ENCODE peak calls at places on chromosomes 1 and 21, in four cellular contexts. E is GM12878, Z is K562, X is HepG2. O is an unnamed sample.

GRCh38 chr1:245079021-245079609 is 75.7 kb upstream of the KIF26B start:
- DNase-seq in X (peak; percentile 29), Z (no peak), E (no peak), O (peak; percentile 77)

GRCh38 chr1:187167555-187167954 is 338.8 kb downstream of the PLA2G4A start:
- DNase-seq in Z (no peak), E (no peak), X (no peak), O (no peak)

GRCh38 chr1:184563308-184563707 is 176.5 kb downstream of the C1orf21 start:
- DNase-seq in X (no peak), E (no peak), Z (no peak), O (peak; percentile 40)

GRCh38 chr1:154148787-154149186 is 6.1 kb downstream of the NUP210L start:
- DNase-seq in E (peak; percentile 36), X (no peak), Z (no peak), O (peak; percentile 47)

GRCh38 chr1:201562257-201562656 is 23.3 kb downstream of the NAV1 start:
- DNase-seq in Z (no peak), E (no peak), X (no peak), O (peak; percentile 96)

GRCh38 chr1:41802532-41803501 is 115.9 kb downstream of the HIVEP3 start:
- DNase-seq in X (no peak), Z (no peak), E (peak; percentile 85), O (no peak)

GRCh38 chr1:117371436-117372151 is 4.3 kb downstream of the MAN1A2 start:
- DNase-seq in Z (no peak), E (no peak), X (no peak), O (peak; percentile 39)

GRCh38 chr1:242205622-242206489 is 207.0 kb upstream of the MAP1LC3C start:
- DNase-seq in E (no peak), X (no peak), Z (no peak), O (no peak)

GRCh38 chr1:81760487-81761097 is 40.1 kb upstream of the ADGRL2 start:
- DNase-seq in Z (no peak), X (no peak), E (no peak), O (peak; percentile 45)

GRCh38 chr1:204728456-204728855 is 42.9 kb upstream of the LRRN2 start:
- DNase-seq in Z (no peak), E (no peak), X (no peak), O (no peak)

GRCh38 chr1:15035236-15035635 is 118.3 kb upstream of the TMEM51 start:
- DNase-seq in X (no peak), E (no peak), Z (no peak), O (no peak)

GRCh38 chr1:39395357-39395831 is 96.0 kb upstream of the BMP8A start:
- DNase-seq in X (peak; percentile 21), Z (no peak), E (no peak), O (peak; percentile 90)

GRCh38 chr1:191151321-191151807 is 673.7 kb upstream of the BRINP3 start:
- DNase-seq in E (no peak), X (no peak), Z (no peak), O (no peak)

GRCh38 chr1:181981821-181982220 is 79.7 kb downstream of the ZNF648 start:
- DNase-seq in X (no peak), E (no peak), Z (no peak), O (no peak)

GRCh38 chr1:25640646-25641328 is 24.2 kb downstream of the MAN1C1 start:
- DNase-seq in Z (no peak), E (no peak), X (no peak), O (no peak)

GRCh38 chr1:44460107-44460885 is 55.2 kb downstream of the RNF220 start:
- DNase-seq in Z (no peak), X (no peak), E (no peak), O (no peak)

GRCh38 chr1:24117722-24118409 is 5.9 kb upstream of the MYOM3 start:
- DNase-seq in E (no peak), Z (no peak), X (peak; percentile 54), O (peak; percentile 40)

GRCh38 chr21:35066824-35067223 is 17.7 kb upstream of the RUNX1 start:
- DNase-seq in Z (no peak), E (no peak), X (no peak), O (no peak)

GRCh38 chr1:20481158-20481617 is 4.8 kb downstream of the CAMK2N1 start:
- DNase-seq in Z (no peak), E (no peak), X (peak; percentile 69), O (peak; percentile 31)

GRCh38 chr1:208225954-208226937 is 17.9 kb downstream of the PLXNA2 start:
- DNase-seq in E (no peak), X (no peak), Z (peak; percentile 33), O (no peak)

GRCh38 chr1:28031173-28031572 is 57.2 kb downstream of the EYA3 start:
- DNase-seq in X (no peak), E (no peak), Z (no peak), O (peak; percentile 27)

GRCh38 chr21:45833437-45833836 is 148.1 kb upstream of the COL6A1 start:
- DNase-seq in X (no peak), Z (no peak), E (no peak), O (no peak)

GRCh38 chr1:165403835-165404482 is 41.0 kb downstream of the RXRG start:
- DNase-seq in Z (peak; percentile 39), X (peak; percentile 58), E (no peak), O (no peak)

GRCh38 chr1:46558141-46558963 is 6.9 kb upstream of the KNCN start:
- DNase-seq in E (no peak), Z (no peak), X (no peak), O (no peak)

GRCh38 chr1:174090476-174090875 is 68.3 kb upstream of the RC3H1 start:
- DNase-seq in E (no peak), X (no peak), Z (no peak), O (no peak)

GRCh38 chr1:54516249-54516920 is 31.6 kb upstream of the ACOT11 start:
- DNase-seq in E (no peak), Z (no peak), X (peak; percentile 20), O (peak; percentile 8)

GRCh38 chr1:24864409-24864808 is 65.7 kb downstream of the RUNX3 start:
- DNase-seq in Z (no peak), X (peak; percentile 75), E (no peak), O (no peak)

GRCh38 chr1:198287916-198288315 is 131.1 kb downstream of the NEK7 start:
- DNase-seq in Z (no peak), X (no peak), E (no peak), O (no peak)

GRCh38 chr21:35316933-35317332 is 267.8 kb upstream of the RUNX1 start:
- DNase-seq in Z (no peak), E (no peak), X (no peak), O (peak; percentile 86)

GRCh38 chr21:46295996-46296752 is 10.0 kb downstream of the YBEY start:
- DNase-seq in X (peak; percentile 91), Z (peak; percentile 68), E (no peak), O (peak; percentile 32)

GRCh38 chr1:235278233-235278914 is 49.6 kb downstream of the ARID4B start:
- DNase-seq in Z (no peak), X (no peak), E (no peak), O (no peak)

GRCh38 chr1:235280467-235280866 is 47.5 kb downstream of the ARID4B start:
- DNase-seq in E (no peak), Z (no peak), X (no peak), O (no peak)

GRCh38 chr1:235278915-235279292 is 49.1 kb downstream of the ARID4B start:
- DNase-seq in E (no peak), X (no peak), Z (no peak), O (no peak)

GRCh38 chr1:235277709-235278108 is 50.3 kb downstream of the ARID4B start:
- DNase-seq in E (no peak), Z (no peak), X (no peak), O (peak; percentile 4)

DNA sequence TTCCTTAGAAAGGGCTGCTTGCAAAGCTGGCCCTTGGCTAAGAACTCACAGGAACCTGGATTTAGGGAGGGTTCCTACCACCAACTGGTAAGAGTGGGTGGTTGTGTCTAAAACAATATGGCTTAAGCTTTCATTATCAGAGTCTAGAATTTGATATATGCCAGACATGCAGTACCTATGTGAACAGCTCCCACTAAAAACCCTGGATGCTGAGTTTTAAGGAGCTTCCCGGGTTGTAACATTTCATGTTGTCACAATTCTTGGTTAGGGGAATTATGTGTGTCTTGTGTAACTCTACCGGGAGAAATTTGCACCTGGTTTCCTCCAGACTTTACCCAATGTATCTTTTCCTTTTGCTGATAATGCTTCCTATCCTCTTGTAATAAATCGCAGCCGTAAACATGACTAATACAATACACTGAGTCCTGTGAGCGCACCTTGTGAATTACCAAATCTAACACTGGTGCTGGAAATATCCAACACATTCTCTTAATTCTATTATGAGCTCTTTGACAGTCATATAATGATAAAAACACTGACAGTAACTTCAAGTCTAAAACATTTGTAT is 48.3 kb downstream of the ARID4B start:
- DNase-seq in X (no peak), Z (no peak), E (no peak), O (no peak)
- H4K20me1 ChIP-seq in X (peaks cover 55% of the 10 kb centered on the region), Z (peaks cover 22% of the 10 kb centered on the region), E (peaks cover 6% of the 10 kb centered on the region), O (peaks cover 79% of the 10 kb centered on the region)

DNA sequence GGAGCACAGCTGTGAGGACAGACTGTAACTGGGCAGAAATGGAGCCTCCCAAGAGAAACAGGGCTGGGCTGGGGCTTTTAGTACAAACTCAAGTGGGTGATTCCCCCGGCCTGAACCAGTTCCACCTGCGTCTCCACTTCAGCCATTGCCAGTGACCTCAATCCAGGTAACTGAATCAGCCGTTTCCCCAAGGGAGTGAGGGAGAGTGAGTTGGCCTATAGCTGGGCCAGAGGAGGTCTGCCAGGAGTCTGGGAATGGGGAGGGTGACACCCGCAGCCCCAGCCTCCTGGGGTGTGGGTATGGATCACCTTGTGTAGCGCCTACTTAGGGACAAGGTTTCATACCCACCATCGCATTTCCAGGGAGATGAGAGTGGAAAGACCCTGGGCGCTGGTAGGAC is 8.5 kb downstream of the SLC26A9 start:
- DNase-seq in E (no peak), X (no peak), Z (no peak), O (no peak)
- TF ChIP-seq BHLHE40 in E (no peak), X (no peak), Z (no peak), O (no peak)

GRCh38 chr1:240029418-240029817 is 62.3 kb upstream of the FMN2 start:
- DNase-seq in Z (no peak), E (no peak), X (no peak), O (peak; percentile 62)

GRCh38 chr1:240031009-240031408 is 60.7 kb upstream of the FMN2 start:
- DNase-seq in Z (no peak), E (no peak), X (peak; percentile 2), O (peak; percentile 97)

GRCh38 chr1:240030236-240030635 is 61.4 kb upstream of the FMN2 start:
- DNase-seq in Z (no peak), E (no peak), X (no peak), O (peak; percentile 50)

GRCh38 chr1:240031414-240031813 is 60.3 kb upstream of the FMN2 start:
- DNase-seq in Z (no peak), E (no peak), X (no peak), O (peak; percentile 64)

DNA sequence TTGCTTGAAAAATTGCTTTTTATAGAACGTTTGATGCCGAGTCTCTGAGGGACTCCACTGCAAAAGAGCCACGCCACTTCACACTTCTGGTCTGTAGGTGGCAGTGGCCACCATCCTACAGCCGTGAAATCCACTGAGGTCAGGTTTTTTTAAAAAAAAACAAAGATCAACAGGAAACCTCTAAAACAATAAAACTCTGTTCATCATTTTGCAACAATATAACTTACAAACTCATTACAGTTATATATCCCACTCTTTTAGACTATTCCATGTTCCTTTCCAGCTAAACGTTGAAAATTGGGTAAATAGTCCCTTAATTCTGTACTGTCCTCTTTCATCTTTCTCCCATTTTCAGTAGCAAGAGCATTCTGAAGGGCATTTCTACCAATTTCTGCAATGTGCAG is 64.6 kb upstream of the FMN2 start:
- DNase-seq in X (peak; percentile 9), Z (peak; percentile 40), E (no peak), O (peak; percentile 67)
- H4K20me1 ChIP-seq in X (no peaks in the 10 kb centered on the region), Z (no peaks in the 10 kb centered on the region), E (no peaks in the 10 kb centered on the region), O (no peaks in the 10 kb centered on the region)

DNA sequence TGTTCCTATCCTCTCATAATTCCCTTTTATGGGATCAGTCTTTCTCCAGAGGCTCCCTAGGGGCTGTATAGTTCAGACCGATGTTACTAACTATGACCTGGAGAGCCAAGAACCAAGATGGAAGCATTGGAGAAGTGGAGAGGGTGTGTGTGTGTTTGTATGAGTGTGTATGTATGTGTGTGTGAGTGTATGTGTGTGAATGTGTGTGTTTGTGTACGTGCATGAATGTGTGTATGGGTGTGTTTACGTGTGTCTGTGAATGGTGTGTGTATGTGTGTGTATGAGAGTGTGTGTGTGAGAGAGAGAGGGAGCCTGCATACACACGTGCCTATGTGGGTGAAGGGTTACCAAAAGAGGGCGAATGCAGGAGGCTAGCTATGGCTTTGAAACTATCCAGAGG is 4.9 kb downstream of the MYBPHL start:
- DNase-seq in E (no peak), X (no peak), Z (no peak), O (no peak)
- TF ChIP-seq BHLHE40 in E (no peak), X (no peak), Z (no peak), O (no peak)